ENCODE peak calls at places on chromosome 11, in four cellular contexts. Z is K562, V is GM12878, P is HL-60. T is an unnamed sample.

GRCh38 chr11:70854891-70855556 is 397.4 kb downstream of the SHANK2 start:
- DNase-seq in Z (no peak), V (no peak), P (no peak), T (no peak)

GRCh38 chr11:50187220-50187619 is 154.5 kb downstream of the OR4C45 start:
- DNase-seq in Z (no peak), V (no peak), P (no peak), T (no peak)

GRCh38 chr11:119906376-119906775 is 177.4 kb upstream of the NECTIN1 start:
- DNase-seq in Z (no peak), V (no peak), P (no peak), T (no peak)

GRCh38 chr11:27720277-27720830 is 20.1 kb upstream of the BDNF start:
- DNase-seq in Z (peak), V (no peak), P (no peak), T (no peak)

GRCh38 chr11:22466809-22467208 is 128.6 kb downstream of the SLC17A6 start:
- DNase-seq in Z (no peak), V (no peak), P (no peak), T (no peak)

GRCh38 chr11:130774703-130775102 is 141.6 kb downstream of the SNX19 start:
- DNase-seq in Z (no peak), V (no peak), P (no peak), T (no peak)

GRCh38 chr11:57881647-57882046 is 120.0 kb downstream of the CTNND1 start:
- DNase-seq in Z (no peak), V (no peak), P (no peak), T (no peak)

GRCh38 chr11:257766-258493 is 20.3 kb upstream of the NLRP6 start:
- DNase-seq in Z (no peak), V (no peak), P (no peak), T (no peak)

GRCh38 chr11:60947666-60948065 is 4.3 kb downstream of the SLC15A3 start:
- DNase-seq in Z (no peak), V (no peak), P (no peak), T (no peak)

GRCh38 chr11:73361953-73362776 is 14.0 kb upstream of the RELT start:
- DNase-seq in Z (peak), V (no peak), P (no peak), T (no peak)

GRCh38 chr11:75431533-75432525 is 1.2 kb downstream of the KLHL35 start:
- DNase-seq in Z (peak), V (no peak), P (no peak), T (no peak)

GRCh38 chr11:1163321-1163910 is 5.7 kb downstream of the MUC5AC start:
- DNase-seq in Z (no peak), V (no peak), P (no peak), T (no peak)

GRCh38 chr11:105265859-105266258 is 126.3 kb upstream of the CARD18 start:
- DNase-seq in Z (no peak), V (no peak), P (no peak), T (no peak)

GRCh38 chr11:60974726-60975125 is 3.2 kb downstream of the CD6 start:
- DNase-seq in Z (no peak), V (no peak), P (no peak), T (no peak)

GRCh38 chr11:95487391-95487790 is 256.4 kb upstream of the SESN3 start:
- DNase-seq in Z (no peak), V (peak), P (no peak), T (peak)

GRCh38 chr11:22078063-22078462 is 114.8 kb upstream of the ANO5 start:
- DNase-seq in Z (no peak), V (no peak), P (no peak), T (no peak)

GRCh38 chr11:122690801-122691649 is 35.5 kb downstream of the UBASH3B start:
- DNase-seq in Z (no peak), V (no peak), P (peak), T (no peak)

GRCh38 chr11:57530215-57530595 is 349 bp downstream of the TIMM10 start:
- DNase-seq in Z (no peak), V (no peak), P (no peak), T (no peak)

GRCh38 chr11:128934351-128934750 is 8.3 kb downstream of the TP53AIP1 start:
- DNase-seq in Z (no peak), V (no peak), P (no peak), T (no peak)

GRCh38 chr11:23897453-23898289 is 599.2 kb upstream of the LUZP2 start:
- DNase-seq in Z (no peak), V (no peak), P (no peak), T (no peak)

GRCh38 chr11:43393765-43394355 is 35.1 kb downstream of the TTC17 start:
- DNase-seq in Z (no peak), V (no peak), P (no peak), T (no peak)

GRCh38 chr11:131530411-131530810 is 160.0 kb downstream of the NTM start:
- DNase-seq in Z (no peak), V (no peak), P (no peak), T (no peak)

GRCh38 chr11:45616802-45617549 is 48.4 kb downstream of the CHST1 start:
- DNase-seq in Z (no peak), V (no peak), P (no peak), T (no peak)

GRCh38 chr11:72191961-72192381 is at the start of gene FOLR1:
- DNase-seq in Z (peak), V (no peak), P (no peak), T (no peak)

GRCh38 chr11:27088353-27088752 is 47.7 kb downstream of the BBOX1 start:
- DNase-seq in Z (no peak), V (no peak), P (no peak), T (no peak)

GRCh38 chr11:120720760-120721159 is 209.2 kb downstream of the GRIK4 start:
- DNase-seq in Z (no peak), V (no peak), P (no peak), T (no peak)

GRCh38 chr11:25876456-25876965 is 455.4 kb upstream of the ANO3 start:
- DNase-seq in Z (no peak), V (no peak), P (no peak), T (no peak)

GRCh38 chr11:74310857-74311256 is 583 bp downstream of the P4HA3 start:
- DNase-seq in Z (no peak), V (no peak), P (no peak), T (no peak)

GRCh38 chr11:62025429-62026105 is 58.1 kb upstream of the FTH1 start:
- DNase-seq in Z (peak), V (peak), P (peak), T (no peak)

GRCh38 chr11:409600-410471 is 5.0 kb downstream of the SIGIRR start:
- DNase-seq in Z (no peak), V (no peak), P (no peak), T (no peak)

GRCh38 chr11:116513894-116514293 is 258.9 kb downstream of the BUD13 start:
- DNase-seq in Z (peak), V (no peak), P (peak), T (peak)

GRCh38 chr11:27392715-27393114 is 29.7 kb upstream of the CCDC34 start:
- DNase-seq in Z (peak), V (no peak), P (no peak), T (no peak)

GRCh38 chr11:45333506-45333971 is 47.4 kb upstream of the SYT13 start:
- DNase-seq in Z (peak), V (no peak), P (no peak), T (no peak)

GRCh38 chr11:105667441-105667840 is 57.6 kb downstream of the GRIA4 start:
- DNase-seq in Z (no peak), V (no peak), P (no peak), T (no peak)

GRCh38 chr11:111938687-111939160 is 1.6 kb downstream of the DIXDC1 start:
- DNase-seq in Z (no peak), V (peak), P (peak), T (peak)

GRCh38 chr11:103903621-103904323 is 132.7 kb upstream of the DDI1 start:
- DNase-seq in Z (no peak), V (no peak), P (no peak), T (no peak)

GRCh38 chr11:110022548-110022947 is 70.6 kb upstream of the ZC3H12C start:
- DNase-seq in Z (no peak), V (peak), P (no peak), T (no peak)

DNA sequence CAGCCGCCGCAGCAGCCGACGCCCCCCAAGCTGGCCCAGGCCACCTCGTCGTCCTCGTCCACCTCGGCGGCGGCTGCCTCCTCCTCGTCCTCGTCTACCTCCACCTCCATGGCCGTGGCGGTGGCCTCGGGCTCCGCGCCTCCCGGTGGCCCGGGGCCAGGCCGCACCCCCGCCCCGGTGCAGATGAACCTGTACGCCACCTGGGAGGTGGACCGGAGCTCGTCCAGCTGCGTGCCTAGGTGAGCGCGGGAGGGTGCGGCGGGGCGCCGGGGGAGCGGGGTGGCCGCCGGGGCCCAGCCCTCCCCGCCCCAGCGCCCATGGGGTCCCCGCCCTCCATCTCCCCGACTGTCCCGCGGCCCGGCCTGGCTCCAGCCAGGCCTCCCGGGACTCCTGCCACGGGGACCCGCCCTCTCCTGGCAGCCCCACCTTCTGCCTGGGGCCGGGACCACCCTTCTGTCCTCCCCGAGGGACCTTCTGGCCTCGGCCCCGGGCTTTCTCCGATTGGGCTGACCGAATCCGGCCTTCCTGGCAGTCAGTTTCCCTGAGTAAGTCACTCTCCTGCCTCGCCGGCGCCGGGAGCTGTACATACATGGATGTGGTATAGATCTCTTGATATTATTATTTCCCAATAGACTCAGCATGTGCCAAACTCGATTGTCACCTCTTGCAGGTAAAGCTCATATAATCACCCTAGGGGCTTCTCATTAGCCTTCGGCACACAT is 693 bp downstream of the PACS1 start:
- DNase-seq in Z (peak), V (no peak), P (no peak), T (no peak)
- TF ChIP-seq SPI1 in Z (no peak), V (no peak), P (no peak), T (no peak)

GRCh38 chr11:47351159-47352126 is 1.1 kb downstream of the MYBPC3 start:
- DNase-seq in Z (no peak), V (no peak), P (no peak), T (no peak)
- TF ChIP-seq POLR2AphosphoS5 in Z (no peak), V (no peak), P (no peak), T (no peak)

GRCh38 chr11:14502039-14502438 is 2.4 kb upstream of the COPB1 start:
- DNase-seq in Z (no peak), V (no peak), P (no peak), T (no peak)

GRCh38 chr11:14499560-14500180 is at the start of gene COPB1:
- DNase-seq in Z (peak), V (peak), P (peak), T (peak)

GRCh38 chr11:14500181-14500651 is 605 bp upstream of the COPB1 start:
- DNase-seq in Z (no peak), V (peak), P (peak), T (peak)

GRCh38 chr11:14503023-14503422 is 3.4 kb upstream of the COPB1 start:
- DNase-seq in Z (no peak), V (no peak), P (no peak), T (no peak)

GRCh38 chr11:14499178-14499559 is 442 bp downstream of the COPB1 start:
- DNase-seq in Z (no peak), V (no peak), P (peak), T (no peak)
- TF ChIP-seq SPI1 in Z (no peak), V (no peak), P (no peak), T (no peak)

DNA sequence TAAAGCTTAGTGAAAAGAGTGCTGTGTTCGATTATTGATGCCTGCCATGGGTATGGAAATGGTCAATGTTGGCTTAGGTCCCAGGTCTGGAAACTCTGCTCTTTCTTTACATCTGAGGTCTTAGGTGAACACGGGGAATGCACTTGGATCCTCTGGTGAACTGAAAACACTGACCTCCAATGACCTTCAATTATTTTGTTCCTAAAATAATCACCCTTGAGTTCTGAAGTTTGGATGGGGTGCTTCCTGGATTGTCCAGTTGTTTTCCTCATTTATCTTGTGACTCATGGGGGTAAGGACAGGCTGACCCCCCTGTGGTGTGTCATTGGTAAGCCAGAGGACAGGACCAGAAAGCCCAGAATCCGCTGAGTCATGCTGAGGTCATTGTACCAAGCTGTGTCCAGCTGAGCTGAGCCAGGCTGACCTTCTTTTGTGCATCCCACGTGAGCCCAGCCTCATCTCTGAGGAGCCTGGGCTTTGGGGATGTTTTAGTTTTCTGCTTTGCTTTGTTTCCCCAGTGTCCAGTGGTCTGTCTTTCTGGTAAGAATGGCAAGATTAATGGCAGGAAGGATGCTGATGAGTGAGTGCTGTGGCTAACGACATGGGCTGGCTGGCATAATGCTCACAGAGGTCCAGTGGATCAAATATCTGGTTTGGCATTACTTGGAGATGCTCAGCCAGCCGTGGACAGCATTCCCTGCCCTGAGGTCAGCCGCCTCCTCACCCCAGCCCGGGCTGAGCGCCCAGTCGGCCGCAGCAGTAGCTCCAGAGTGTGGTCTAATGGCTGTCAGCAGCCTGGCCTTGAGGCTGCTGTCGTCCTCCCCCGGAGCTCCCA is 35.6 kb downstream of the AMPD3 start:
- DNase-seq in Z (peak), V (no peak), P (no peak), T (no peak)
- TF ChIP-seq POLR2AphosphoS5 in Z (no peak), V (no peak), P (no peak), T (no peak)

GRCh38 chr11:7098235-7098832 is 9.5 kb downstream of the RBMXL2 start:
- DNase-seq in Z (peak), V (peak), P (peak), T (peak)
- TF ChIP-seq SPI1 in Z (no peak), V (no peak), P (no peak), T (no peak)

GRCh38 chr11:134667175-134667500 is 255.1 kb upstream of the B3GAT1 start:
- DNase-seq in Z (no peak), V (no peak), P (no peak), T (no peak)
- TF ChIP-seq POLR2AphosphoS5 in Z (no peak), V (no peak), P (no peak), T (no peak)

GRCh38 chr11:64947202-64947814 is 11.6 kb upstream of the GPHA2 start:
- DNase-seq in Z (peak), V (no peak), P (no peak), T (no peak)
- TF ChIP-seq SPI1 in Z (no peak), V (no peak), P (no peak), T (no peak)

GRCh38 chr11:118606157-118606843 is 1.1 kb upstream of the PHLDB1 start:
- DNase-seq in Z (no peak), V (no peak), P (no peak), T (no peak)

GRCh38 chr11:118606844-118607228 is 579 bp upstream of the PHLDB1 start:
- DNase-seq in Z (no peak), V (no peak), P (no peak), T (no peak)

GRCh38 chr11:118608268-118609214 is 1.1 kb downstream of the PHLDB1 start:
- DNase-seq in Z (peak), V (no peak), P (peak), T (no peak)

GRCh38 chr11:118609380-118610219 is 2.2 kb downstream of the PHLDB1 start:
- DNase-seq in Z (no peak), V (no peak), P (no peak), T (no peak)

DNA sequence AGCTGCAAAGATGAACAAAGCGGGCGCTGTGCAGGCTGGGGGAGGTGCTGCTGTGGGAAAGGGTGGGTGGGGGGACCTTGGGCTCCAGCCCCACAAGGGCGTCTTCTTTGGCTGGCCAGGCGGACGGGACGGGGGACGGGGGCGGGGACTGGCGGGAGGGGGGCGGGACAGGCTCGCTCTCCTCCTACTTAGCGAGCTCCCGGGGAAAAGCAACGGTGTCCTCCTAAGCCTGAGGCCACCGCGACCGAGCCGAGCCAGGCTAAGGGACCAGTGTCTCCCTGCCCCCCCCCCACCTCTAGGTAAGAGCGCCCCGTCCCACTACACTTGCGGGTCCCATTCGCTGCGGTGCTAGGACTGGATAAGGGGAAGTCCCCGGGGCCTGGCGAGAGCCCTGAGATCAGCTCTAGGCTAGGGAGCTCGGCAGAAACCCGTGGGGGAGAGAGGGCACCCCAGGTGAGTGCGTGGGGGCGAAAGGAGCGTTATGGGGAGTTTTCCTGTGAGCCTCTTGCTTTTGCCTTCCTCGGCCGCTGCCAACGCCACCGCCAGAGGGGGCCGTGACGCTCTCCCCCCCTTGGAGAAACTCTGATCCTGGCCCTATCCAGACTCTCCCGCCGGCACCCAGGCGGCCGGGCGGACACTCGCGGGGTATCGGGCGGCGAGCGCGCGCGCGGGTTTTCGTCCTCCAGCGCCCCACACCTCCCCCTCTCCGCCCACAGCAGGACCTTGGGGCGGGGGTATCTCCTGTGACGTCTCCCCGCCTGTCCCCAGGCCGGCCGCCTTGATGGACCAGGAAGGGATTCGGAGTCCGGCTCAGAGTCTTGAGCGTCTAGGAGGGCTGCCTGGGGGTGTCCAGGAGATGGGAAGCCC is at the start of gene PHLDB1:
- DNase-seq in Z (peak), V (no peak), P (peak), T (no peak)
- TF ChIP-seq POLR2AphosphoS5 in Z (no peak), V (no peak), P (no peak), T (no peak)

DNA sequence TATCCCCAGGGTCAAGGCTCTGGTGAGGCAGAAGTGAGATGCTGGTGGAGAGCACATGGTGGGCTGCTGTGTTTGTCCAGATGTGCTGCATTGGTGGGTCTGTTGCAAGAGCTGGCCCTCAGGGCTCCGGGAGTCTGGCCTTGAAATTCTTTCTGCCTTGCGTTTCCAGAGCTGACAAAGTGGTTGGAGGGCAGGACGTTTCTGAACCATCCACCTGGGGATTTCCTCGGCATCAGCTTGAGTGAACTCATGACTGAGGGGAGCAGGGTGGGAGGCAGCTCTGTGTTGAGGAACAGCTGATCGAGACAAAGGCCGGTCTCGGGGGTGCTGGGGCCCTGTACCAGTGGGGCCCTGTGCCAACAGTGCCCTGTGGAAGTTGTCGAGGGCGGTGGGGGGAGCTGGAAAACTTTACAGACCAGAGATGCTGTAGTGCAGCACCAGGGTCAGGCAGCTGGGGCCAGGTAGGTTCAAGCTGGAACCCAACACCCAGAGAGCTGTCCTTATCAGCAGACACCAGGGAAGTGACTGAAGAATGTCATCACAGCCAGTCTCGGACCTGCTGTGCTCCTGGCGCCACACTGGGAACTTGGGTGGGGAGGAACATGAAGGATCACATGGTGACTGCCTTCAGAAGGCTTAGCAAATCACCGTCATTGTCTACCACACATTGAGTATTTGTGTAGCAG is 4.9 kb downstream of the TSKU start:
- DNase-seq in Z (peak), V (no peak), P (no peak), T (no peak)
- TF ChIP-seq SPI1 in Z (no peak), V (no peak), P (no peak), T (no peak)

GRCh38 chr11:12692238-12693074 is 18.2 kb downstream of the TEAD1 start:
- DNase-seq in Z (peak), V (no peak), P (no peak), T (no peak)
- TF ChIP-seq POLR2AphosphoS5 in Z (no peak), V (no peak), P (no peak), T (no peak)